ENCODE peak calls at places on chromosomes 2 and 18, in seven cellular contexts. X is NCI-H446; L is activated T-cell treated with anti-CD3 and anti-CD28 coated beads, Interleukin-2, amount 50 U/mL, for 24 hours; M is stimulated activated naive CD4-positive, alpha-beta T cell treated with Interleukin-2 at 50 U/mL for 16 hours; G is activated T-helper 1 cell treated with anti-CD3 and anti-CD28 coated beads, Interleukin-2, amount 50 U/mL, for 16 hours; R is activated CD4-positive, alpha-beta T cell treated with anti-CD3 and anti-CD28 coated beads for 48 hours; F is KG1. P is an unnamed sample.

GRCh38 chr2:54708584-54709340 is 14.7 kb upstream of the EML6 start:
- DNase-seq in L (peak; percentile 47), R (no peak), F (no peak), M (no peak), G (no peak), X (no peak), P (peak; percentile 20)

GRCh38 chr2:44367591-44367990 is 5.8 kb downstream of the CAMKMT start:
- DNase-seq in M (no peak), R (no peak), X (no peak), G (no peak), F (no peak), L (no peak), P (no peak)

GRCh38 chr2:105746177-105747080 is 1.7 kb downstream of the NCK2 start:
- DNase-seq in F (no peak), M (peak; percentile 89), R (peak; percentile 97), L (peak; percentile 91), X (no peak), G (peak; percentile 55), P (peak; percentile 60)

GRCh38 chr2:226995625-226996041 is 159.8 kb downstream of the RHBDD1 start:
- DNase-seq in F (no peak), L (peak; percentile 38), R (peak; percentile 81), G (no peak), X (no peak), M (peak; percentile 28), P (peak; percentile 6)

GRCh38 chr2:149902104-149902503 is 314.5 kb upstream of the MMADHC start:
- DNase-seq in M (no peak), L (no peak), X (no peak), R (no peak), F (no peak), G (no peak), P (no peak)

GRCh38 chr2:2564300-2565085 is 233.4 kb upstream of the MYT1L start:
- DNase-seq in G (no peak), F (no peak), M (no peak), X (no peak), R (no peak), L (no peak), P (no peak)

GRCh38 chr2:95372845-95373244 is 29.7 kb upstream of the FAHD2A start:
- DNase-seq in X (no peak), L (no peak), M (no peak), R (no peak), G (no peak), F (no peak), P (no peak)

GRCh38 chr2:7427293-7428060 is 510.3 kb downstream of the RNF144A start:
- DNase-seq in L (no peak), F (peak; percentile 36), M (no peak), X (peak; percentile 35), R (no peak), G (no peak), P (peak; percentile 39)

GRCh38 chr18:73636355-73636754 is 511.3 kb downstream of the FBXO15 start:
- DNase-seq in M (no peak), L (no peak), X (no peak), F (no peak), G (no peak), R (no peak), P (no peak)

GRCh38 chr2:201358684-201359083 is 1.5 kb upstream of the FLACC1 start:
- DNase-seq in F (no peak), L (no peak), M (peak; percentile 12), X (no peak), R (peak; percentile 62), G (no peak), P (no peak)

GRCh38 chr2:235149240-235149641 is 197.4 kb downstream of the SH3BP4 start:
- DNase-seq in X (no peak), L (no peak), G (no peak), F (no peak), R (no peak), M (no peak), P (no peak)

GRCh38 chr2:175807031-175807873 is 194.8 kb downstream of the LNPK start:
- DNase-seq in G (no peak), M (no peak), L (no peak), F (no peak), R (no peak), X (no peak), P (no peak)

GRCh38 chr2:73063909-73064875 is 7.3 kb downstream of the SFXN5 start:
- DNase-seq in L (no peak), F (no peak), G (no peak), R (no peak), M (no peak), X (no peak), P (no peak)

GRCh38 chr18:580154-580553 is at the start of gene CETN1:
- DNase-seq in X (no peak), F (no peak), G (no peak), M (no peak), R (no peak), L (no peak), P (no peak)

GRCh38 chr2:138536302-138536701 is 34.7 kb downstream of the SPOPL start:
- DNase-seq in L (no peak), X (no peak), M (no peak), F (no peak), R (no peak), G (no peak), P (no peak)

GRCh38 chr18:38025433-38026038 is 459.9 kb upstream of the CELF4 start:
- DNase-seq in R (no peak), L (no peak), F (no peak), X (no peak), G (no peak), M (no peak), P (no peak)

GRCh38 chr2:204357175-204357695 is 188.0 kb upstream of the PARD3B start:
- DNase-seq in X (no peak), R (no peak), F (no peak), L (no peak), G (no peak), M (no peak), P (no peak)

GRCh38 chr2:234998404-234999211 is 46.8 kb downstream of the SH3BP4 start:
- DNase-seq in L (no peak), G (no peak), M (no peak), F (no peak), R (no peak), X (no peak), P (no peak)

GRCh38 chr2:186599186-186599778 is 9.4 kb downstream of the ITGAV start:
- DNase-seq in G (no peak), R (no peak), F (no peak), X (no peak), M (no peak), L (no peak), P (no peak)

GRCh38 chr2:20623741-20624155 is 27.1 kb downstream of the HS1BP3 start:
- DNase-seq in F (no peak), G (no peak), R (no peak), X (no peak), L (no peak), M (no peak), P (no peak)

GRCh38 chr2:50401772-50402653 is 629.9 kb downstream of the NRXN1 start:
- DNase-seq in R (peak; percentile 53), M (no peak), G (no peak), L (no peak), F (peak; percentile 16), X (peak; percentile 79), P (peak; percentile 23)

GRCh38 chr2:45315881-45316280 is 295.2 kb downstream of the SRBD1 start:
- DNase-seq in F (no peak), X (no peak), L (no peak), M (no peak), R (no peak), G (no peak), P (no peak)

GRCh38 chr2:62858231-62858832 is 152.8 kb downstream of the EHBP1 start:
- DNase-seq in X (no peak), M (no peak), G (no peak), R (no peak), F (no peak), L (no peak), P (no peak)

GRCh38 chr2:95023222-95023597 is 2.3 kb upstream of the MAL start:
- DNase-seq in G (peak; percentile 34), L (peak; percentile 51), R (peak; percentile 63), M (peak; percentile 46), X (no peak), F (no peak), P (no peak)

GRCh38 chr2:160210599-160211138 is 10.6 kb upstream of the ITGB6 start:
- DNase-seq in G (peak; percentile 47), M (peak; percentile 65), R (peak; percentile 85), L (peak; percentile 79), F (peak; percentile 29), X (no peak), P (no peak)

GRCh38 chr2:224242543-224242942 is 159.4 kb downstream of the FAM124B start:
- DNase-seq in F (no peak), G (no peak), X (no peak), L (no peak), M (no peak), R (no peak), P (no peak)

GRCh38 chr2:176117162-176117822 is 714 bp downstream of the HOXD10 start:
- DNase-seq in L (no peak), X (no peak), F (no peak), R (no peak), M (no peak), G (no peak), P (no peak)